ENCODE peak calls at places on chromosomes 13 and 19, in seven cellular contexts. One of them, this sample, is unnamed.

GRCh38 chr13:112722433-112723250 is 32.8 kb downstream of the ATP11A start:
- DNase-seq in AG09309: peak
- DNase-seq in foreskin fibroblast: peak
- DNase-seq in tibial artery: no peak
- DNase-seq in HFF-Myc: no peak
- DNase-seq in cardiac muscle cell: peak
- DNase-seq in cardiac fibroblast: peak
- DNase-seq in this sample: no peak

GRCh38 chr13:24053505-24054251 is 106.8 kb upstream of the SPATA13 start:
- DNase-seq in AG09309: no peak
- DNase-seq in foreskin fibroblast: peak
- DNase-seq in tibial artery: no peak
- DNase-seq in HFF-Myc: peak
- DNase-seq in cardiac muscle cell: peak
- DNase-seq in cardiac fibroblast: peak
- DNase-seq in this sample: peak

GRCh38 chr19:42461700-42462324 is 19.1 kb upstream of the CXCL17 start:
- DNase-seq in AG09309: no peak
- DNase-seq in foreskin fibroblast: no peak
- DNase-seq in tibial artery: no peak
- DNase-seq in HFF-Myc: no peak
- DNase-seq in cardiac muscle cell: no peak
- DNase-seq in cardiac fibroblast: no peak
- DNase-seq in this sample: no peak

GRCh38 chr19:34788074-34788473 is 15.1 kb upstream of the ZNF599 start:
- DNase-seq in AG09309: no peak
- DNase-seq in foreskin fibroblast: no peak
- DNase-seq in tibial artery: no peak
- DNase-seq in HFF-Myc: no peak
- DNase-seq in cardiac muscle cell: no peak
- DNase-seq in cardiac fibroblast: no peak
- DNase-seq in this sample: no peak

GRCh38 chr13:106573279-106573831 is 5.4 kb upstream of the ARGLU1 start:
- DNase-seq in AG09309: peak
- DNase-seq in foreskin fibroblast: peak
- DNase-seq in tibial artery: peak
- DNase-seq in HFF-Myc: no peak
- DNase-seq in cardiac muscle cell: no peak
- DNase-seq in cardiac fibroblast: peak
- DNase-seq in this sample: no peak

GRCh38 chr19:3517638-3518037 is 11.5 kb downstream of the FZR1 start:
- DNase-seq in AG09309: no peak
- DNase-seq in foreskin fibroblast: no peak
- DNase-seq in tibial artery: no peak
- DNase-seq in HFF-Myc: no peak
- DNase-seq in cardiac muscle cell: no peak
- DNase-seq in cardiac fibroblast: no peak
- DNase-seq in this sample: no peak

GRCh38 chr13:73803997-73804396 is 330.2 kb downstream of the KLF12 start:
- DNase-seq in AG09309: no peak
- DNase-seq in foreskin fibroblast: peak
- DNase-seq in tibial artery: no peak
- DNase-seq in HFF-Myc: peak
- DNase-seq in cardiac muscle cell: no peak
- DNase-seq in cardiac fibroblast: peak
- DNase-seq in this sample: no peak

GRCh38 chr19:38035515-38036495 is 128.8 kb downstream of the SIPA1L3 start:
- DNase-seq in AG09309: no peak
- DNase-seq in foreskin fibroblast: peak
- DNase-seq in tibial artery: no peak
- DNase-seq in HFF-Myc: no peak
- DNase-seq in cardiac muscle cell: no peak
- DNase-seq in cardiac fibroblast: peak
- DNase-seq in this sample: peak

GRCh38 chr13:66329988-66330429 is 900.1 kb downstream of the PCDH9 start:
- DNase-seq in AG09309: no peak
- DNase-seq in foreskin fibroblast: peak
- DNase-seq in tibial artery: no peak
- DNase-seq in HFF-Myc: no peak
- DNase-seq in cardiac muscle cell: no peak
- DNase-seq in cardiac fibroblast: no peak
- DNase-seq in this sample: no peak

DNA sequence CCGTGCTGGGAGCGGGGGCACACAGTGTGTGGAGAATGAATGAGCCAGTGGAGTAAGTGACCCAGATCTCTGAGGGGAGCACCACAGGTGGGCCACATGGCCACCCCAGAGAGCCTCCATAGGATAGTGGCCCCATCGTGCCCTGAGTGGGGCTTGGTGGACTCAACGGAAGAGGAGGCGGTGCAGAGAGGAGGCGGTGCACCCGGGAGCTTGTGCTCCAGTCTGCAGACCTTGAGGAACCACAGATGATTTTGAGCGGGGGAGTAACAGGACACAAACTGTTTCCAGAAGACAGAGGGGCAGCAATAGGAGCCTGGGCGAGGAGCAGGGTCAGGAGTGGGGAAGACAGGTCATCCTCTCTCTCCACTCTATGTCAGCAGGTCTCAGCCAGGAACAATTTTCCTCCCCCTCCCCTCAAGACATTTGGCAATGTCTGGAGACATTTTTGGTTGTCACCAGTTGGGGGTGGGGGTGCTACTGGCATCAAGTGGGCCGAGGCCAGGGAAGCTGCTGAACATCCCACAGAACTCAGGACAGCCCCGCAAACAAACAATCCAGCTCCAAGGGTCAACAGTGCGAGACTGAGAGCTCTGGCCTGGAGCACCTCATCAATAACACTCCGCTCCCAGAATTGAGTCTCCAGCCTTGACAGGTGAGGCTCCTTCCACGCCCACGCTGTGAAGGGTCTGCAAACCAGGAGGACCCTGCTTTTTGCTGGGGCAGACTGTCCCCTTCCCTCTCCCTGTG is 182.2 kb downstream of the USP12 start:
- DNase-seq in AG09309: no peak
- DNase-seq in foreskin fibroblast: no peak
- DNase-seq in tibial artery: no peak
- DNase-seq in HFF-Myc: no peak
- DNase-seq in cardiac muscle cell: no peak
- DNase-seq in cardiac fibroblast: no peak
- DNase-seq in this sample: no peak
- TF ChIP-seq CTCF in AG09309: no peak
- TF ChIP-seq CTCF in foreskin fibroblast: no peak
- TF ChIP-seq CTCF in tibial artery: no peak
- TF ChIP-seq CTCF in HFF-Myc: no peak
- TF ChIP-seq CTCF in cardiac muscle cell: no peak
- TF ChIP-seq CTCF in cardiac fibroblast: no peak
- TF ChIP-seq CTCF in this sample: no peak

DNA sequence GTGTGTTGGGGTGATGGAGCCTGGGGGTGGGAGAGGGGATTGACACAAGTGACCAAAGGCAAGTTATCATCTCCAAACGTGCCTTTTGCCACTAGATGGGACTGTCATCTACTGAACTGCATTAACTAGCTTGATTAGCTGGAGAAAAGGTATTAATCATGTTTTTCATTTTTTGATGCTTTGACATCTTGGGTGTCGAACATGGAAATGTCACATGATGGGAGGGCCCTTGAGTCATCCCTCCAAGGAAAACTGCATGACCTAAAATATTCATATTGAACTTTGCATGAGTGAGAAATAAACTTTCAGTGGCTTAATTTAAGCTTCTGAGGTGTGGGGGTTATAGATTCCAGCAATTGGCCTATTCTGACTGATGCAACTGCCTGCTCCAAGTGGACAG is 73.3 kb downstream of the ALOX5AP start:
- DNase-seq in AG09309: no peak
- DNase-seq in foreskin fibroblast: no peak
- DNase-seq in tibial artery: no peak
- DNase-seq in HFF-Myc: no peak
- DNase-seq in cardiac muscle cell: no peak
- DNase-seq in cardiac fibroblast: no peak
- DNase-seq in this sample: no peak
- TF ChIP-seq CTCF in AG09309: peak
- TF ChIP-seq CTCF in foreskin fibroblast: no peak
- TF ChIP-seq CTCF in tibial artery: no peak
- TF ChIP-seq CTCF in HFF-Myc: no peak
- TF ChIP-seq CTCF in cardiac muscle cell: no peak
- TF ChIP-seq CTCF in cardiac fibroblast: no peak
- TF ChIP-seq CTCF in this sample: no peak

DNA sequence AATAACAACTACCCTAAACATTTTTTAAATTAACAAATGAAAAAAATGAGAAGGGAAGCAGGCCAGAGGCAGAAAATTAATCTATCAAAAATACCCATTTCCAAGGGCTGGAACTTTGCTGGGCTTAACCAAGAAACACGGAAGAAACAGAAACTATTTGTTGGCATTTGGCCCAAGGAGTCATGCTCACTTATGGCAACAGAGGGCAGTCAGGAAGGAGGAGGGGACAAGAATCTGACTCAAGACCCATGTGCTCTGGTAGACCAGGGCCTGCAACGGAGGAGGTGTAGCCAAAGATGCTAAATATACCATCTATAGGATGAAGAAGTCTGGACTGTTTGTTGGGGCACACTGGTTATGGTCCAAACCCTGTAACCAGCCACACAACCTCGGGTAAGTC is 496.7 kb downstream of the COG6 start:
- DNase-seq in AG09309: peak
- DNase-seq in foreskin fibroblast: peak
- DNase-seq in tibial artery: peak
- DNase-seq in HFF-Myc: peak
- DNase-seq in cardiac muscle cell: no peak
- DNase-seq in cardiac fibroblast: peak
- DNase-seq in this sample: no peak
- TF ChIP-seq CTCF in AG09309: peak
- TF ChIP-seq CTCF in foreskin fibroblast: no peak
- TF ChIP-seq CTCF in tibial artery: no peak
- TF ChIP-seq CTCF in HFF-Myc: peak
- TF ChIP-seq CTCF in cardiac muscle cell: peak
- TF ChIP-seq CTCF in cardiac fibroblast: peak
- TF ChIP-seq CTCF in this sample: no peak

GRCh38 chr19:45115809-45116615 is 23.0 kb downstream of the PPP1R37 start:
- DNase-seq in AG09309: no peak
- DNase-seq in foreskin fibroblast: no peak
- DNase-seq in tibial artery: no peak
- DNase-seq in HFF-Myc: no peak
- DNase-seq in cardiac muscle cell: no peak
- DNase-seq in cardiac fibroblast: no peak
- DNase-seq in this sample: no peak
- TF ChIP-seq CTCF in AG09309: no peak
- TF ChIP-seq CTCF in foreskin fibroblast: no peak
- TF ChIP-seq CTCF in tibial artery: no peak
- TF ChIP-seq CTCF in HFF-Myc: no peak
- TF ChIP-seq CTCF in cardiac muscle cell: no peak
- TF ChIP-seq CTCF in cardiac fibroblast: no peak
- TF ChIP-seq CTCF in this sample: no peak

GRCh38 chr13:114135731-114136171 is 3.3 kb upstream of the RASA3 start:
- DNase-seq in AG09309: no peak
- DNase-seq in foreskin fibroblast: no peak
- DNase-seq in tibial artery: no peak
- DNase-seq in HFF-Myc: no peak
- DNase-seq in cardiac muscle cell: no peak
- DNase-seq in cardiac fibroblast: no peak
- DNase-seq in this sample: no peak
- TF ChIP-seq CTCF in AG09309: peak
- TF ChIP-seq CTCF in foreskin fibroblast: no peak
- TF ChIP-seq CTCF in tibial artery: no peak
- TF ChIP-seq CTCF in HFF-Myc: no peak
- TF ChIP-seq CTCF in cardiac muscle cell: no peak
- TF ChIP-seq CTCF in cardiac fibroblast: no peak
- TF ChIP-seq CTCF in this sample: no peak

GRCh38 chr19:55132453-55133129 is 15.2 kb upstream of the PPP1R12C start:
- DNase-seq in AG09309: no peak
- DNase-seq in foreskin fibroblast: no peak
- DNase-seq in tibial artery: no peak
- DNase-seq in HFF-Myc: no peak
- DNase-seq in cardiac muscle cell: no peak
- DNase-seq in cardiac fibroblast: no peak
- DNase-seq in this sample: no peak
- TF ChIP-seq CTCF in AG09309: peak
- TF ChIP-seq CTCF in foreskin fibroblast: no peak
- TF ChIP-seq CTCF in tibial artery: no peak
- TF ChIP-seq CTCF in HFF-Myc: peak
- TF ChIP-seq CTCF in cardiac muscle cell: peak
- TF ChIP-seq CTCF in cardiac fibroblast: no peak
- TF ChIP-seq CTCF in this sample: no peak